ENCODE peak calls at places on chromosome 13, in four cellular contexts. One of them, this sample, is unnamed. For H3K9me3, the result is how much of the 10 kb centered on the place peaks cover.

GRCh38 chr13:74287672-74288169 is 153.5 kb upstream of the KLF12 start:
- DNase-seq in GM12878: no peak
- DNase-seq in K562: no peak
- DNase-seq in HepG2: peak
- DNase-seq in this sample: no peak

GRCh38 chr13:95588721-95589120 is 36.2 kb downstream of the CLDN10 start:
- DNase-seq in K562: no peak
- DNase-seq in GM12878: no peak
- DNase-seq in HepG2: no peak
- DNase-seq in this sample: no peak

GRCh38 chr13:105616313-105617075 is 919.0 kb downstream of the EFNB2 start:
- DNase-seq in GM12878: no peak
- DNase-seq in HepG2: no peak
- DNase-seq in K562: no peak
- DNase-seq in this sample: no peak

GRCh38 chr13:30904043-30904442 is 2.0 kb upstream of the MEDAG start:
- DNase-seq in K562: no peak
- DNase-seq in GM12878: no peak
- DNase-seq in HepG2: no peak
- DNase-seq in this sample: no peak

GRCh38 chr13:19634129-19634740 is 776 bp downstream of the MPHOSPH8 start:
- DNase-seq in HepG2: peak
- DNase-seq in K562: peak
- DNase-seq in GM12878: no peak
- DNase-seq in this sample: no peak

GRCh38 chr13:39596176-39596575 is 6.8 kb downstream of the LHFPL6 start:
- DNase-seq in K562: no peak
- DNase-seq in GM12878: no peak
- DNase-seq in HepG2: no peak
- DNase-seq in this sample: no peak

GRCh38 chr13:75685239-75685697 is 49.1 kb downstream of the LMO7 start:
- DNase-seq in HepG2: peak
- DNase-seq in K562: no peak
- DNase-seq in GM12878: no peak
- DNase-seq in this sample: no peak

GRCh38 chr13:34803756-34804155 is 138.3 kb upstream of the NBEA start:
- DNase-seq in HepG2: no peak
- DNase-seq in GM12878: no peak
- DNase-seq in K562: no peak
- DNase-seq in this sample: no peak

GRCh38 chr13:72726721-72727416 is 560 bp downstream of the MZT1 start:
- DNase-seq in HepG2: peak
- DNase-seq in GM12878: no peak
- DNase-seq in K562: peak
- DNase-seq in this sample: peak

GRCh38 chr13:42486711-42487198 is 87.2 kb upstream of the TNFSF11 start:
- DNase-seq in K562: no peak
- DNase-seq in HepG2: no peak
- DNase-seq in GM12878: no peak
- DNase-seq in this sample: peak

GRCh38 chr13:51957377-51958216 is 53.7 kb downstream of the ATP7B start:
- DNase-seq in K562: peak
- DNase-seq in GM12878: peak
- DNase-seq in HepG2: no peak
- DNase-seq in this sample: no peak

GRCh38 chr13:29005035-29005434 is 184.9 kb downstream of the MTUS2 start:
- DNase-seq in K562: no peak
- DNase-seq in HepG2: no peak
- DNase-seq in GM12878: no peak
- DNase-seq in this sample: no peak

GRCh38 chr13:35210234-35210633 is 266.3 kb downstream of the MAB21L1 start:
- DNase-seq in HepG2: no peak
- DNase-seq in GM12878: no peak
- DNase-seq in K562: no peak
- DNase-seq in this sample: no peak

GRCh38 chr13:73220966-73221720 is 162.3 kb downstream of the KLF5 start:
- DNase-seq in GM12878: no peak
- DNase-seq in K562: peak
- DNase-seq in HepG2: no peak
- DNase-seq in this sample: peak

GRCh38 chr13:59728896-59729545 is 434.7 kb downstream of the DIAPH3 start:
- DNase-seq in HepG2: no peak
- DNase-seq in GM12878: no peak
- DNase-seq in K562: no peak
- DNase-seq in this sample: no peak

GRCh38 chr13:103694033-103694432 is 627.8 kb upstream of the SLC10A2 start:
- DNase-seq in HepG2: no peak
- DNase-seq in GM12878: no peak
- DNase-seq in K562: no peak
- DNase-seq in this sample: no peak

GRCh38 chr13:51235756-51236564 is 13.8 kb downstream of the FAM124A start:
- DNase-seq in K562: no peak
- DNase-seq in HepG2: no peak
- DNase-seq in GM12878: no peak
- DNase-seq in this sample: no peak

GRCh38 chr13:95494082-95494681 is 58.3 kb upstream of the CLDN10 start:
- DNase-seq in HepG2: peak
- DNase-seq in GM12878: no peak
- DNase-seq in K562: peak
- DNase-seq in this sample: peak

GRCh38 chr13:104979281-104979680 is 1556.2 kb downstream of the EFNB2 start:
- DNase-seq in HepG2: no peak
- DNase-seq in K562: no peak
- DNase-seq in GM12878: no peak
- DNase-seq in this sample: no peak

GRCh38 chr13:30791354-30791921 is 56.1 kb downstream of the ALOX5AP start:
- DNase-seq in GM12878: no peak
- DNase-seq in K562: no peak
- DNase-seq in HepG2: no peak
- DNase-seq in this sample: no peak

GRCh38 chr13:30846844-30847243 is 59.2 kb upstream of the MEDAG start:
- DNase-seq in HepG2: peak
- DNase-seq in K562: no peak
- DNase-seq in GM12878: no peak
- DNase-seq in this sample: no peak

GRCh38 chr13:95784891-95785290 is 108.0 kb downstream of the DNAJC3 start:
- DNase-seq in HepG2: no peak
- DNase-seq in GM12878: no peak
- DNase-seq in K562: no peak
- DNase-seq in this sample: no peak

GRCh38 chr13:89910166-89910565 is 1437.3 kb upstream of the MIR17HG start:
- DNase-seq in GM12878: no peak
- DNase-seq in K562: no peak
- DNase-seq in HepG2: no peak
- DNase-seq in this sample: no peak

GRCh38 chr13:100304241-100304640 is 215.3 kb downstream of the PCCA start:
- DNase-seq in K562: no peak
- DNase-seq in GM12878: no peak
- DNase-seq in HepG2: no peak
- DNase-seq in this sample: no peak

GRCh38 chr13:34942732-34943674 is 933 bp downstream of the NBEA start:
- DNase-seq in K562: no peak
- DNase-seq in HepG2: no peak
- DNase-seq in GM12878: no peak
- DNase-seq in this sample: peak

GRCh38 chr13:106159295-106160195 is 375.9 kb downstream of the EFNB2 start:
- DNase-seq in HepG2: no peak
- DNase-seq in GM12878: no peak
- DNase-seq in K562: no peak
- DNase-seq in this sample: no peak

GRCh38 chr13:42047561-42048322 is 706 bp upstream of the DGKH start:
- DNase-seq in HepG2: no peak
- DNase-seq in K562: peak
- DNase-seq in GM12878: peak
- DNase-seq in this sample: peak

GRCh38 chr13:93286047-93286446 is 59.4 kb downstream of the GPC6 start:
- DNase-seq in HepG2: no peak
- DNase-seq in GM12878: no peak
- DNase-seq in K562: no peak
- DNase-seq in this sample: no peak

DNA sequence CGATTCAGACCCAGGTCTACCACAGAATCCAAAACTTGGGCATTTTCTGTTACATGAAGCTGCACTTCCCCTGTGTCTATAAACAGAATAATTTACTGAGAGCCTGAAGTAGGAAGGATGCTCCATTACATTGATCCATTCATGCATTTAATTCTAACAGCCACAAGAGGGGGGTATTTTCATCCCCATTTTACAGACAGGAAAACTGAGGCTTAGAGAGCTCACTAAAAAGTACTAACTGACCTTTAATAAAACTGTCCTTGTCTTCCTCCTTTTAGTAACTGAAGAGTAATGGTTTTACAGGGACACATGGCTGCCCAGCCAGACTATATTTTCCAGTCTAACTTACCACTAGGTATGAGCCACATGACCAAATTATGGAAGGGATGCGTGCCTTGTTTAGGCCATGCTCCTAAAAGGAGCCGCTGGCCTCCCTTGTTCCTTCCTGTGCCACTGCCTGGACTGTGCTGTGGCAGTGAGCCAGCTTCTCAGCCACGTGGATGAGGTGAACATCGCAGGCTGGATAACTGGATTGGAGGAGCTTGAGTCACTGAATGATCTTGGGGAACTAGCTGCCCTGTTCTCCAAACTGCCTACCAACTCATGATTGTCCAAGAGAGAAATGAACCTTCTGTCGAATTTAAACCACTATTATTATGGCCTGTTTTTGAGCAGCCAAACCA is 108.3 kb downstream of the DOCK9 start:
- DNase-seq in HepG2: no peak
- DNase-seq in GM12878: no peak
- DNase-seq in K562: no peak
- DNase-seq in this sample: peak
- TF ChIP-seq JUNB in HepG2: no peak
- TF ChIP-seq JUNB in GM12878: no peak
- TF ChIP-seq JUNB in K562: no peak
- TF ChIP-seq JUNB in this sample: no peak

DNA sequence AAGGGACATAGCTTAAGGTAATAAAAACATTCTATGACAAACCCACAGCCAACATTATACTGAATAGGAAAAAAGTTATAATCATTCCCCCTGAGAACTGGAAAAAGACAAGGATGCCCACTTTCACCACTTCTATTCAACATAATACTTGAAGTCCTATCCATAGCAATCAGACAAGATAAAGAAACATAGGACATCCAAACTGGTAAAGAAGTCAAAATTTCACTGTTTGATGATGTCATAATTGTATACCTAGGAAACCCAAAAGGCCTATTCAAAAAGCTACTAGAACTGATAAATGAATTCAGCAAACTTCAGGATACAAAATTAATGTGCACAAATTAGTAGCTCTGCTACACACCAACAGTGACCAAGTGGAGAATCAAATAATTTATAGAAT is 1590.0 kb upstream of the PCDH20 start:
- DNase-seq in GM12878: no peak
- DNase-seq in HepG2: no peak
- DNase-seq in K562: no peak
- DNase-seq in this sample: no peak
- H3K9me3 ChIP-seq in GM12878: under half
- H3K9me3 ChIP-seq in HepG2: half or more
- H3K9me3 ChIP-seq in K562: under half
- H3K9me3 ChIP-seq in this sample: under half

GRCh38 chr13:111873676-111874178 is 193.2 kb upstream of the SOX1 start:
- DNase-seq in K562: no peak
- DNase-seq in HepG2: no peak
- DNase-seq in GM12878: no peak
- DNase-seq in this sample: no peak

GRCh38 chr13:111876506-111876905 is 190.4 kb upstream of the SOX1 start:
- DNase-seq in HepG2: no peak
- DNase-seq in K562: no peak
- DNase-seq in GM12878: no peak
- DNase-seq in this sample: no peak

GRCh38 chr13:111874981-111875380 is 192.0 kb upstream of the SOX1 start:
- DNase-seq in GM12878: no peak
- DNase-seq in HepG2: no peak
- DNase-seq in K562: no peak
- DNase-seq in this sample: no peak

GRCh38 chr13:111877906-111878305 is 189.0 kb upstream of the SOX1 start:
- DNase-seq in K562: no peak
- DNase-seq in HepG2: no peak
- DNase-seq in GM12878: no peak
- DNase-seq in this sample: no peak

DNA sequence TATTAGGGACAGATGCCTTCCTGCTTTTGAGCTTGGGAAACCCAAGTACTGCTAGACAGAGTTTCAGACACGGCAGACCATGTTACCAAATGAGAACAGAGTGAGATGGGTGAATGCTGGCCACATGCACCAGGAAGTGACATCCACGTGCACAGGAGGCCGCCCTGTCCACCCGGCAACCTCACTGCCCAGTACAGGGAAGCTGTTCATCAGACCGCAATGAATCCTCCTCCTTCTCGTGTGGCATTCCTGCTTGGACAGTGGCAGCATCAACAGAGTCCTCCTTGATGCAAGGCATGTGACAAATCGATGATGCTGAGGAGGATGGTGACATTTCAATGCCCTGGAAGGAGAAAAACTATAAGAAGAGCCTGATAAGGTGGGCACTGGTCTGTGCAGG is 191.0 kb upstream of the SOX1 start:
- DNase-seq in K562: no peak
- DNase-seq in GM12878: no peak
- DNase-seq in HepG2: no peak
- DNase-seq in this sample: no peak
- TF ChIP-seq JUNB in K562: no peak
- TF ChIP-seq JUNB in GM12878: no peak
- TF ChIP-seq JUNB in HepG2: no peak
- TF ChIP-seq JUNB in this sample: no peak

DNA sequence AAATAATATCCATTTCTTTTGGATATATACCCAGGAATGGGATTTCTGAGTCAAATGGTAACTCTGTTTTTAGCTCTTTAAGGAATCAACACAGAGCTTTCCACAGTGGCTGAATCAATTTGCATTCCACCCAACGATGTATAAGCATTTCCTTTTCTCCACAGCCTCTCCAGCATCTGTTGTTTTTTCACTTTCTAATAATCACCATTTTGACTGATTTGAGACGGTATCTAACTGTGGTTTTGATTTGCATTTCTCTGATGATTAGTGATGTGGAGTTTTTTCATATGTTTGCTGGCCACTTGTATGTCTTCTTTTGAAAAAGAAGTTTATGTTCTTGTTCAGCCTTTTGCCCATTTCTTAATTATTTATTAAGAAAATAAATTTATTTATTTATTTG is 352.2 kb upstream of the OBI1 start:
- DNase-seq in K562: no peak
- DNase-seq in HepG2: no peak
- DNase-seq in GM12878: no peak
- DNase-seq in this sample: no peak
- H3K9me3 ChIP-seq in K562: under half
- H3K9me3 ChIP-seq in HepG2: under half
- H3K9me3 ChIP-seq in GM12878: under half
- H3K9me3 ChIP-seq in this sample: under half